ENCODE peak calls at places on chromosomes 2 and 18, in nine cellular contexts. T is skeletal muscle cell; M is brain microvascular endothelial cell; Y is testis; W is lung; X is aorta; B is kidney glomerular epithelial cell; Z is ureter; U is CD4-positive, alpha-beta T cell. P is an unnamed sample.

GRCh38 chr2:183946193-183946592 is 652.1 kb upstream of the ZNF804A start:
- DNase-seq in T (no peak), W (no peak), X (no peak), Z (no peak), U (no peak), B (no peak), Y (no peak), M (no peak), P (no peak)

GRCh38 chr2:27370816-27371620 is 602 bp downstream of the SNX17 start:
- DNase-seq in Z (peak), B (peak), W (peak), M (peak), T (no peak), X (no peak), Y (peak), U (no peak), P (no peak)

GRCh38 chr2:240134956-240135520 is 1.1 kb downstream of the COPS9 start:
- DNase-seq in U (no peak), X (peak), W (no peak), M (no peak), Z (no peak), Y (peak), T (no peak), B (no peak), P (no peak)

GRCh38 chr2:151781642-151782041 is 46.6 kb downstream of the ARL5A start:
- DNase-seq in B (no peak), M (no peak), W (no peak), X (no peak), T (no peak), Y (no peak), Z (no peak), U (no peak), P (no peak)

GRCh38 chr18:26386002-26386401 is 159.8 kb downstream of the TAF4B start:
- DNase-seq in X (no peak), U (no peak), M (peak), Y (peak), T (peak), Z (no peak), B (no peak), W (no peak), P (no peak)

GRCh38 chr2:233252227-233252626 is 754 bp downstream of the ATG16L1 start:
- DNase-seq in W (no peak), M (no peak), Y (no peak), B (no peak), Z (no peak), X (no peak), U (no peak), T (no peak), P (no peak)

GRCh38 chr2:135454608-135455007 is 76.4 kb downstream of the ZRANB3 start:
- DNase-seq in M (no peak), Z (no peak), Y (no peak), B (no peak), X (no peak), U (no peak), W (no peak), T (no peak), P (no peak)

GRCh38 chr18:3554811-3555427 is 104.9 kb downstream of the TGIF1 start:
- DNase-seq in Y (no peak), X (no peak), Z (no peak), M (no peak), T (no peak), W (no peak), U (no peak), B (no peak), P (no peak)

GRCh38 chr18:9993846-9994660 is 80.2 kb downstream of the VAPA start:
- DNase-seq in Z (no peak), Y (no peak), M (no peak), B (peak), T (no peak), W (peak), U (no peak), X (no peak), P (no peak)

GRCh38 chr2:79971807-79972206 is 332.7 kb downstream of the LRRTM1 start:
- DNase-seq in U (no peak), Y (no peak), X (no peak), Z (no peak), B (no peak), T (no peak), M (no peak), W (no peak), P (no peak)

GRCh38 chr2:170320948-170321347 is 143.0 kb downstream of the MYO3B start:
- DNase-seq in X (no peak), B (no peak), Z (no peak), T (no peak), M (no peak), U (no peak), Y (no peak), W (no peak), P (no peak)

GRCh38 chr18:73577365-73577764 is 570.3 kb downstream of the FBXO15 start:
- DNase-seq in B (no peak), Z (no peak), Y (no peak), U (no peak), M (no peak), T (no peak), X (no peak), W (no peak), P (no peak)

GRCh38 chr2:181738074-181738473 is 57.8 kb upstream of the NEUROD1 start:
- DNase-seq in U (no peak), M (peak), B (no peak), Z (no peak), T (no peak), Y (no peak), X (no peak), W (no peak), P (no peak)

GRCh38 chr18:6795307-6795706 is 65.8 kb downstream of the ARHGAP28 start:
- DNase-seq in X (no peak), W (no peak), Z (no peak), B (no peak), T (peak), U (no peak), Y (peak), M (no peak), P (no peak)

GRCh38 chr2:24840164-24840869 is 47.1 kb downstream of the CENPO start:
- DNase-seq in B (no peak), M (no peak), X (no peak), Y (no peak), W (no peak), Z (no peak), T (no peak), U (no peak), P (no peak)

GRCh38 chr2:84942964-84943421 is 28.0 kb upstream of the KCMF1 start:
- DNase-seq in B (no peak), T (no peak), M (no peak), Y (no peak), W (no peak), U (no peak), X (no peak), Z (no peak), P (no peak)